ENCODE peak calls at places on chromosomes 11 and 22, in four cellular contexts. Q, C, U and A are unnamed samples.

GRCh38 chr22:38863531-38864131 is 8.4 kb downstream of the CBX6 start:
- DNase-seq in C (no peak), U (no peak), Q (no peak), A (no peak)

GRCh38 chr22:37566329-37566837 is 6.1 kb downstream of the CDC42EP1 start:
- DNase-seq in U (no peak), Q (no peak), C (no peak), A (no peak)

GRCh38 chr11:61718613-61719302 is 33.7 kb upstream of the MYRF start:
- DNase-seq in C (peak; percentile 38), Q (no peak), U (no peak), A (no peak)

GRCh38 chr11:32643526-32643925 is 59.9 kb downstream of the EIF3M start:
- DNase-seq in Q (no peak), U (no peak), C (no peak), A (peak; percentile 13)

GRCh38 chr11:67239795-67240574 is 26.3 kb upstream of the GRK2 start:
- DNase-seq in C (peak; percentile 97), U (peak; percentile 96), Q (peak; percentile 93), A (peak; percentile 97)

GRCh38 chr11:71322192-71322735 is 69.9 kb upstream of the SHANK2 start:
- DNase-seq in Q (no peak), U (no peak), C (no peak), A (no peak)

GRCh38 chr11:114621072-114621471 is 25.5 kb upstream of the NXPE4 start:
- DNase-seq in U (no peak), C (no peak), Q (no peak), A (no peak)

GRCh38 chr22:31737932-31738331 is 12.0 kb downstream of the PRR14L start:
- DNase-seq in C (no peak), Q (no peak), U (no peak), A (no peak)

GRCh38 chr11:94581926-94582325 is 14.8 kb downstream of the PIWIL4 start:
- DNase-seq in Q (no peak), U (no peak), C (no peak), A (no peak)

GRCh38 chr11:28738549-28738948 is 630.4 kb downstream of the METTL15 start:
- DNase-seq in Q (no peak), C (no peak), U (no peak), A (no peak)

GRCh38 chr22:27378994-27379393 is 422.6 kb downstream of the MN1 start:
- DNase-seq in C (no peak), U (no peak), Q (no peak), A (no peak)

GRCh38 chr22:29617922-29618629 is 14.6 kb downstream of the NF2 start:
- DNase-seq in Q (no peak), U (no peak), C (no peak), A (no peak)

GRCh38 chr11:70743941-70744351 is 345.6 kb downstream of the CTTN start:
- DNase-seq in Q (no peak), C (no peak), U (no peak), A (no peak)

GRCh38 chr22:29299136-29299900 is 7.1 kb upstream of the GAS2L1 start:
- DNase-seq in U (no peak), C (no peak), Q (no peak), A (no peak)

GRCh38 chr11:36012410-36012809 is 68.5 kb downstream of the LDLRAD3 start:
- DNase-seq in Q (no peak), U (no peak), C (no peak), A (no peak)

GRCh38 chr11:123174196-123175183 is 20.6 kb downstream of the CLMP start:
- DNase-seq in C (peak; percentile 96), U (peak; percentile 98), Q (no peak), A (peak; percentile 95)

GRCh38 chr22:23085785-23086184 is 15.5 kb downstream of the GNAZ start:
- DNase-seq in U (no peak), Q (no peak), C (no peak), A (no peak)

GRCh38 chr22:28829358-28830181 is 29.2 kb upstream of the XBP1 start:
- DNase-seq in U (peak; percentile 18), C (peak; percentile 53), Q (no peak), A (peak; percentile 22)

GRCh38 chr11:79165908-79166307 is 274.9 kb downstream of the TENM4 start:
- DNase-seq in Q (no peak), U (no peak), C (no peak), A (no peak)

GRCh38 chr11:1082728-1083620 is 8.3 kb downstream of the MUC2 start:
- DNase-seq in C (no peak), Q (no peak), U (no peak), A (no peak)

GRCh38 chr11:78465169-78465942 is 47.7 kb upstream of the GAB2 start:
- DNase-seq in U (no peak), Q (peak; percentile 93), C (no peak), A (no peak)

GRCh38 chr22:39820266-39820665 is 73.3 kb downstream of the ENTHD1 start:
- DNase-seq in U (peak; percentile 3), Q (no peak), C (peak; percentile 18), A (peak; percentile 81)

GRCh38 chr11:44269369-44270351 is 40.3 kb downstream of the ALX4 start:
- DNase-seq in C (no peak), Q (no peak), U (no peak), A (no peak)

GRCh38 chr11:68028802-68029475 is 1.5 kb upstream of the NDUFS8 start:
- DNase-seq in Q (no peak), C (no peak), U (no peak), A (no peak)

GRCh38 chr11:119254239-119254638 is 48.1 kb downstream of the CBL start:
- DNase-seq in U (no peak), C (no peak), Q (no peak), A (no peak)

DNA sequence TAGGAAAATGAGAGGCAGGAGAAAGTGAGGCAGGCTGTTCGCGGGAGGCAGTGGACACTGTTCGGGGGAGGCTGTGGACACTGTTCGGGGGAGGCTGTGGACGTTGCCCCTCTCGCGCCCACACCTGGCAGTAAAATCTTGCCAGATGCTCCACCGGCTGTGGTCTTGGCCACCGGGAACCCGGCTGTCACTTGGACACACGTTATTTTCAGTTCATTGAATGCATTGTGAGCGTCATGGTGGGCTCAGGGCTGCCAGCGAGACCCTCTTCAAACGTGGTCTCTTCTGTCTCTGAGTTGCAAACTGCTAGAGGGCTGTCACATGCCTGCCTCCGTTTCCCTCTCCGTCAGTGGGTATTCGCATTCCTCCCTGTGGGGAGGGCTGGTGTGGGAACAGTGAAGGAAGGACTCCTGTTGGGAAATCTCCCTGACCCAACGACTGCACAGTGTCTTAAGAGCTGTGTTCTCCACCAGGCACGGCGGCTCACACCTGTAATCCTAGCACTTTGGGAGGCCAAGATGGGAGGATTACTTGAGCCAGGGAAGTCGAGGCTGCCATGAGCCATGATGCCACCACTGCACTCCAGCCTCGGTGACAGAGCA is 1.4 kb downstream of the PRR5 start:
- DNase-seq in U (no peak), Q (no peak), C (no peak), A (no peak)
- H3K4me3 ChIP-seq in U (peak overlapping the region; percentile 64), Q (no peak overlapping the region), C (peak overlapping the region; percentile 68), A (peak overlapping the region; percentile 64)

GRCh38 chr11:128517457-128518230 is 69.7 kb downstream of the ETS1 start:
- DNase-seq in Q (no peak), U (peak; percentile 46), C (no peak), A (no peak)
- H3K4me3 ChIP-seq in Q (peak overlapping the region; percentile 96), U (peak overlapping the region; percentile 21), C (peak overlapping the region; percentile 86), A (peak overlapping the region; percentile 96)

GRCh38 chr11:9568161-9568853 is 5.2 kb upstream of the WEE1 start:
- DNase-seq in Q (no peak), U (no peak), C (no peak), A (no peak)
- H3K4me3 ChIP-seq in Q (no peak overlapping the region), U (no peak overlapping the region), C (no peak overlapping the region), A (no peak overlapping the region)

DNA sequence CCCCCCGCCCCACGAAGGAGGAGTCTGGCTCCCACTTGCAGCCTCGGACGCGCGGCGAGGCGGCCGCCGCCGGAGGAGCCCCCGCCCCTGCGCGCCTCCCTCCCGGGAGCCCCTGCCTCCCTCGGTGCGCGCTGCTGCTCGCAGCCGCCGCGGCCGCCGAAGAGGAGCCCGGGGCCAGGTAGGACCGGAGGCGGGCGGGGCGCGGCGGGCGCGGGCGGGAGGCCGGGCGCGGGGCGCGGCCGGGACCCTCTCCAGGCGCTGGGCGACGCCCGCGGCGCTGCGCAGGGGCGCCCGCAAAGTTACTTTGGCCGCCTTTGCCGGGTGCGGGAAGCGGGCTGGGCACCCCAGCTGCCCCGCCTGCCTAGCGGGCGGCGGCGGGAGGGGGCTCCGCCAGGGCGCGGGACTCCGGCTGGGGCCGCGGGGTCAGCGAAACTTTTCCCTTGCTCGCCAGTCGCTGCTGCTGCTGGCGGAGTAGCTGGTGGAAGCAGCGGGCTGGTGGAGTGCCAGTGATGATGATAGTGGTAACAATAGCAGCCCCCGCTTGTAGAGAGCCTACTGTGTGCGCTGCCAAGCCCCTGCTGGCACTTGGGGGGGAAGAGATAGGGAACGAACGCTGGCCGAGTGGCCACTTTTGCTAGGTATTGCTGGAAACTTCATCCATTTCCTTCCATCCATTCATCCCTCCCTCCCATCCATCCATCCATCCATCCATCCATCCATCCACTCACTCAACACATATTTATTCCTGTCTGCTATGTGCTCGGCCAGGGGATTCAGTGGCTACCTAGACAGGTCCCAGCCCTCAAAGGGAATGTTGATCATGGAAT is at the start of gene MPPED1:
- DNase-seq in U (no peak), C (no peak), Q (no peak), A (no peak)
- H3K4me3 ChIP-seq in U (no peak within 1 kb of the TSS), C (no peak within 1 kb of the TSS), Q (no peak within 1 kb of the TSS), A (no peak within 1 kb of the TSS)

DNA sequence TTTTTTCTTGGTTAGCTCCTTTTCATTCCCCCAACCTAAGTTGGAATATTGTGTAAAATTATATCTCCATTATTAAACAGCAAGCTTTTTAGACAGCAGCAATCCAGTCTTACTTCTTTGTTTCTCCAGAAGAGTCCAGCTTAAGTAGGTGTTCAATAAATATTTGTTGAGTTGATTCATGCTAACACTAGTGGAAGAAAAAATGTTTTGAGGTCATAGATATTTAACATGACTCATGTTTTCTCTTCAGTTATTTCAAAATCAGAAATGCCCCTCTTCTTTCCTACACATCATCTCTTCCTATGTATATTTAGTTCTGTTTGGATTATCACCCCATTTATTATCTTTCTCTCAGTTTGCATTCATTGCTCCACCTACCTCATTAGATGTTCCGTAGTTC is 20.3 kb downstream of the CCDC83 start:
- DNase-seq in C (no peak), U (peak; percentile 44), Q (no peak), A (no peak)
- H3K4me3 ChIP-seq in C (no peak overlapping the region), U (no peak overlapping the region), Q (no peak overlapping the region), A (no peak overlapping the region)

DNA sequence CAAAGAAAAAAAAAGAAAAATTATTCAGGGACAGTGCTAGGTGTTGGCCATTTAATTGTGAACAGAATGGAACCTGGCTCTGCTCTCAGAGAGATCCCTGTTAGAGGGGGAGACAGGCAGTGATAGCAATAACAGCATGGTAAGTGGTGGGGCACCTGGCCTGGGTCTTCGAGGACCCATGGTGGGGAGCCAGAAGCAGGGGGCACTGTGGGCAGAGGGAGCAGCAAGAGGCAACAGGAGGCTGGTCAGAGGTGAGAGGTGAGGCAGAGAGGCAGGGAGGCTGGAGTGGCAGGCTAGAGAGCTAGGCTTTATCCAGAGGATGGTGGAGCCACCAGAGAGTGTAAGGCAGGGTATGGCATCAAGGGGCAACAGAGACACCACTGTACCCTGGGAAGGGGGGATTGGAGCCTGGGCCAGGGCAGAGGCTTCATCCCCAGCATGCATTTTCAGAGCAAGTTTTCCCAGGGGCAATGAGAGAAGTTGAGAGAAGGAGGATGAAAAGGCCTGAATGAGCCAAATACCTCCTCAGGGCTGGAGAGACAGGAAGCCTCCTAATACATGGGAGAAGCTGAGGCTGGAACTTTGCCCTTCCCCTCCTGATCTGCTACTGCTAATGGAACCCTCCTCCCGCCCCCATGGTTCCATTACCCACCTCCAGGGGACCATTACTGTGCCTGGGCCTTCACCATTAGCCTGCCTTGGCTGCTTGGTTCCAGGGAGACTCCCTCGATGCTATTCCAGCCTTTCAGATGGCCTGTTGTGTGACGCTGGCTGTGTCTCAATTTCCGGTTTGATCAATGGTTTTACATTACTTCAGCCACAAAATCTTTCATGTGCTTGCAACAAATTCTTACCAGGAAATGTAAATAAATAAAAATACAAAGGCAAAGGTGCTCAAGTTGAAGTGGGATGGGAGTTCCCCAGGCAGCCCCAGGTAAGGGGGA is 2.6 kb upstream of the P2RY2 start:
- DNase-seq in C (no peak), U (no peak), Q (no peak), A (no peak)
- H3K4me3 ChIP-seq in C (no peak overlapping the region), U (no peak overlapping the region), Q (no peak overlapping the region), A (no peak overlapping the region)